ENCODE peak calls at places on chromosomes 2 and 18, in five cellular contexts. M is stimulated activated CD4-positive, alpha-beta T cell treated with anti-CD3 and anti-CD28 coated beads, TNF-alpha, amount 100 ng/mL, for 1 hour; A is activated CD8-positive, alpha-beta memory T cell treated with anti-CD3 and anti-CD28 coated beads, Interleukin-2, amount 50 U/mL, for 48 hours; G is fibroblast of lung; O is NCI-H1436. K is an unnamed sample.

GRCh38 chr18:31440787-31441186 is 6.8 kb upstream of the DSG3 start:
- DNase-seq in M (no peak), O (no peak), A (no peak), G (no peak), K (no peak)

GRCh38 chr2:216842634-216843033 is 17.2 kb downstream of the TNP1 start:
- DNase-seq in G (peak), A (no peak), M (no peak), O (no peak), K (no peak)

GRCh38 chr2:151052850-151053660 is 208.6 kb downstream of the RBM43 start:
- DNase-seq in M (no peak), G (no peak), A (no peak), O (no peak), K (no peak)

GRCh38 chr18:54043484-54044256 is 180.8 kb downstream of the MBD2 start:
- DNase-seq in O (no peak), A (no peak), M (no peak), G (no peak), K (no peak)

GRCh38 chr18:32349728-32350395 is 120.8 kb downstream of the GAREM1 start:
- DNase-seq in O (peak), G (peak), A (no peak), M (no peak), K (no peak)

GRCh38 chr2:188295067-188295685 is 3.5 kb downstream of the GULP1 start:
- DNase-seq in G (no peak), A (no peak), M (no peak), O (no peak), K (no peak)

GRCh38 chr2:197163755-197164753 is 146.5 kb downstream of the ANKRD44 start:
- DNase-seq in G (no peak), O (no peak), M (no peak), A (no peak), K (no peak)

GRCh38 chr2:237287874-237288273 is 126.1 kb downstream of the COL6A3 start:
- DNase-seq in O (no peak), M (no peak), G (no peak), A (no peak), K (no peak)

GRCh38 chr2:70855679-70856078 is 20.1 kb upstream of the CD207 start:
- DNase-seq in A (peak), O (no peak), G (peak), M (no peak), K (no peak)

GRCh38 chr2:85769236-85769986 is 15.6 kb downstream of the ATOH8 start:
- DNase-seq in O (peak), M (no peak), A (no peak), G (no peak), K (no peak)

GRCh38 chr2:72755647-72756423 is 70.0 kb downstream of the EXOC6B start:
- DNase-seq in M (no peak), O (no peak), G (no peak), A (no peak), K (no peak)

GRCh38 chr2:57180678-57181077 is 865.9 kb upstream of the VRK2 start:
- DNase-seq in O (no peak), G (no peak), M (no peak), A (no peak), K (no peak)

GRCh38 chr2:54396107-54396506 is 60.0 kb upstream of the SPTBN1 start:
- DNase-seq in M (no peak), O (no peak), A (no peak), G (peak), K (no peak)

GRCh38 chr2:69359371-69359770 is 27.7 kb downstream of the GFPT1 start:
- DNase-seq in G (no peak), O (no peak), A (no peak), M (no peak), K (no peak)